ENCODE peak calls at places on chromosomes 7 and 10, in four cellular contexts. U is body of pancreas, S is astrocyte, Q is HepG2. Z is an unnamed sample.

GRCh38 chr7:51158742-51159441 is 157.7 kb downstream of the COBL start:
- DNase-seq in U (no peak), S (no peak), Q (no peak), Z (no peak)

GRCh38 chr7:9958461-9958860 is 1015.2 kb upstream of the PHF14 start:
- DNase-seq in U (no peak), S (no peak), Q (no peak), Z (no peak)

GRCh38 chr7:43164757-43165156 is 52.3 kb downstream of the HECW1 start:
- DNase-seq in U (peak; percentile 17), S (peak; percentile 98), Q (no peak), Z (no peak)

GRCh38 chr7:138701312-138701923 is at the start of gene SVOPL:
- DNase-seq in U (no peak), S (no peak), Q (no peak), Z (no peak)

GRCh38 chr10:5563237-5563961 is 38.6 kb downstream of the CALML3 start:
- DNase-seq in U (no peak), S (no peak), Q (no peak), Z (no peak)

GRCh38 chr10:1163204-1163660 is 107.0 kb downstream of the WDR37 start:
- DNase-seq in U (no peak), S (no peak), Q (no peak), Z (no peak)

GRCh38 chr7:75042299-75042698 is 31.3 kb downstream of the RCC1L start:
- DNase-seq in U (peak; percentile 10), S (no peak), Q (no peak), Z (no peak)

GRCh38 chr10:37762287-37762686 is 95.1 kb downstream of the ZNF248 start:
- DNase-seq in U (no peak), S (no peak), Q (peak; percentile 13), Z (no peak)

GRCh38 chr7:111312966-111313365 is 222.0 kb downstream of the LRRN3 start:
- DNase-seq in U (no peak), S (no peak), Q (peak; percentile 13), Z (no peak)

GRCh38 chr10:266974-267425 is 131.7 kb downstream of the ZMYND11 start:
- DNase-seq in U (peak; percentile 40), S (peak; percentile 38), Q (no peak), Z (no peak)

GRCh38 chr10:77571490-77571889 is 66.1 kb downstream of the KCNMA1 start:
- DNase-seq in U (no peak), S (no peak), Q (no peak), Z (no peak)

GRCh38 chr7:145216876-145217275 is 381.0 kb upstream of the TPK1 start:
- DNase-seq in U (no peak), S (no peak), Q (no peak), Z (no peak)

GRCh38 chr7:126535176-126535575 is 717.6 kb downstream of the GRM8 start:
- DNase-seq in U (no peak), S (no peak), Q (no peak), Z (no peak)

GRCh38 chr7:6590645-6591110 is 857 bp downstream of the INTS15 start:
- DNase-seq in U (no peak), S (no peak), Q (no peak), Z (no peak)

GRCh38 chr10:119344381-119344780 is 137.0 kb downstream of the GRK5 start:
- DNase-seq in U (no peak), S (no peak), Q (no peak), Z (no peak)

GRCh38 chr7:155810607-155811559 is 1.4 kb downstream of the SHH start:
- DNase-seq in U (no peak), S (no peak), Q (no peak), Z (no peak)

DNA sequence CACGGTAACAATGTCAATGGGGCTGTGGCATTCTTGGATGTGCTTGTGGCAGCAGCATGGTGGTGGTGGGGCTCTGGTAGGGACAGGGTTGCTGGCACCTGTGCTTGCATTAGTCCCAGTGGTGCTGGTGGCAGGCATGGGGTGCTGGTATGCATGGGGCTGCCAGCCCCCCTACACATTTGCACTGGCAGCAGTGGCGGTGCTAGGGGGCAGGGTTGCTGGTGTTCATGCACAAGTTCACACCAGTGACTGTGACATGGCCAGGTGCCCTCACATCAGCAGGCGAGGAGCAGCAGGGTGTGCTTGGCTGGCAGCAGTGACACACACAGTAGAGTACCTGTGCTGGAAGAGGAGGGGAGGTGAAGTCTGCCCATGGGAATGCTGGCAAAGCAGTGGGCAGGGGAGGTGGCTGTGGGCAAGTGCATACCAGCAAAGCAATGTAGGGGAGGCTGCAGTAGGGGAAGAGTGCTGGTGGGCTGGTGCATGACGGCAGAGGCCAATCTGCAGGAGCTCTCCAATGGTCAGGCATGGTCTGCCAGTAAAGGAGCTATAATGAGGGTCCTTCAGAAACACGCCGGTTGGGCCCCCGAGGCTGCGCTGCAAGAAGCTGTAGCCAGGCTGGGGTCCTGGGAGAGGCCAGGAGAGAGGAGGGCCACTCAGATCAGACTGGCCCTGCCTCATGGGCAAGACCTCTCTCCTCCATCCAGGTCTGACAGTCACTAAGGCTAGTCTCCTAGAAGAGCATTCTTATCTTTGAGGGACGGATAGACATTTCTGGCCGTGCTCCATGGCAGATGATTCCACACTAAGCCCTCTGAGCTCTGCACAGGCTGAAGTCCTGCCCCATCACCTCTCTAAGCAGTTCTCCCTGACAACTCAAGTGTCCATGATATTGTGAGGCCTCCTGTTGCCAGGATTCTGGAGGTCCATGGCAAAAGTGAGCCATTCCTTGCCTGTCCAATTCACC is 406.4 kb downstream of the SEMA3D start:
- DNase-seq in U (no peak), S (no peak), Q (no peak), Z (no peak)
- H3K27ac ChIP-seq in U (no peak overlapping the region), S (no peak overlapping the region), Q (no peak overlapping the region), Z (no peak overlapping the region)

GRCh38 chr10:71747808-71748523 is 25.4 kb downstream of the VSIR start:
- DNase-seq in U (peak; percentile 45), S (no peak), Q (no peak), Z (no peak)

GRCh38 chr10:71748671-71749191 is 24.6 kb downstream of the VSIR start:
- DNase-seq in U (peak; percentile 81), S (no peak), Q (no peak), Z (peak; percentile 68)

GRCh38 chr10:71745659-71746250 is 26.2 kb upstream of the C10orf105 start:
- DNase-seq in U (no peak), S (no peak), Q (no peak), Z (no peak)

GRCh38 chr10:71746344-71747037 is 26.8 kb downstream of the VSIR start:
- DNase-seq in U (peak; percentile 71), S (no peak), Q (peak; percentile 47), Z (peak; percentile 64)

DNA sequence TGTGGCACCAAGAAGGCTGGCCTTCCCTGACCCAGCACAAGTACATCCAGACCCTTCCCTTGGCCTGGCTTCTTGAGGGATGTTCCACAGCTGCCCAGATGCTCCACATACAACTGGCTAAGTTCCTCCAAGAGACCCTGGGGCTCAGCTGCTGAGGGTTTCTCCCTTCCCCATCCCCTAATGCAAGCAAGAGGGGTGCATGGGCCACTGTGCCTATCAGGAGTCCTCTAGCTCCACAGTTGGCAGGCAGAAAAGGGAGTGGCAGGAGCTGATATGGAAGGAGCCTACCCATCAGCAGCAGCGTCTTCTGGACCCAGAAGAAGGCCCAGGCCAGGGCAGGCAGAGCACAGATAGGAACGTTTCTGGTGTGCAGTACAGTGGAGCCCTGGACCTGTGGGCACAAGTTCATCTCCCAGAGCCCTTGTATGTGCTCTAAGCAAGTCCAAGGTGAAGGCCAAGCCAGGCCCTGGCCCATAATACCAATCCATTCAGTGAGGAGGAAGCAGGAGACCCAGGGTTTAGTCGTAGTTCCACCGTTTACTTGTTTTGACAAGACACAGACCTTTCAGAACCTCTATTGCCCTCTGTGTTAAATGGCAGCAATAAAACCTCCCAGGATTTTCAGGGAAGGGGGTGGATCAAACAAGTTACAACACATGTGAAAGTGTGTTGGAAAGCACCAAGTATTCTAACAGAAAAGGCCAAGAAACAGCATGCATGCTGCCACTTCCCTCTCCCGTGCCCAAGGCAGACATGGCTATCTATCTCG is 26.1 kb downstream of the VSIR start:
- DNase-seq in U (no peak), S (no peak), Q (no peak), Z (no peak)
- H3K27ac ChIP-seq in U (peak overlapping the region; percentile 52), S (no peak overlapping the region), Q (no peak overlapping the region), Z (peak overlapping the region; percentile 5)

GRCh38 chr10:114518401-114519305 is 114.4 kb upstream of the AFAP1L2 start:
- DNase-seq in U (no peak), S (no peak), Q (peak; percentile 66), Z (no peak)
- H3K27ac ChIP-seq in U (peak overlapping the region; percentile 53), S (no peak overlapping the region), Q (peak overlapping the region; percentile 55), Z (peak overlapping the region; percentile 84)

GRCh38 chr7:36653011-36653670 is 71.2 kb downstream of the AOAH start:
- DNase-seq in U (no peak), S (peak; percentile 78), Q (no peak), Z (no peak)

GRCh38 chr7:36651404-36651803 is 72.9 kb downstream of the AOAH start:
- DNase-seq in U (no peak), S (peak; percentile 67), Q (no peak), Z (no peak)

GRCh38 chr7:36650313-36650712 is 74.0 kb downstream of the AOAH start:
- DNase-seq in U (no peak), S (no peak), Q (no peak), Z (no peak)

GRCh38 chr7:36652431-36652830 is 71.9 kb downstream of the AOAH start:
- DNase-seq in U (no peak), S (no peak), Q (no peak), Z (no peak)

GRCh38 chr7:36650766-36651310 is 73.5 kb downstream of the AOAH start:
- DNase-seq in U (no peak), S (no peak), Q (no peak), Z (no peak)
- H3K27ac ChIP-seq in U (no peak overlapping the region), S (no peak overlapping the region), Q (no peak overlapping the region), Z (no peak overlapping the region)

DNA sequence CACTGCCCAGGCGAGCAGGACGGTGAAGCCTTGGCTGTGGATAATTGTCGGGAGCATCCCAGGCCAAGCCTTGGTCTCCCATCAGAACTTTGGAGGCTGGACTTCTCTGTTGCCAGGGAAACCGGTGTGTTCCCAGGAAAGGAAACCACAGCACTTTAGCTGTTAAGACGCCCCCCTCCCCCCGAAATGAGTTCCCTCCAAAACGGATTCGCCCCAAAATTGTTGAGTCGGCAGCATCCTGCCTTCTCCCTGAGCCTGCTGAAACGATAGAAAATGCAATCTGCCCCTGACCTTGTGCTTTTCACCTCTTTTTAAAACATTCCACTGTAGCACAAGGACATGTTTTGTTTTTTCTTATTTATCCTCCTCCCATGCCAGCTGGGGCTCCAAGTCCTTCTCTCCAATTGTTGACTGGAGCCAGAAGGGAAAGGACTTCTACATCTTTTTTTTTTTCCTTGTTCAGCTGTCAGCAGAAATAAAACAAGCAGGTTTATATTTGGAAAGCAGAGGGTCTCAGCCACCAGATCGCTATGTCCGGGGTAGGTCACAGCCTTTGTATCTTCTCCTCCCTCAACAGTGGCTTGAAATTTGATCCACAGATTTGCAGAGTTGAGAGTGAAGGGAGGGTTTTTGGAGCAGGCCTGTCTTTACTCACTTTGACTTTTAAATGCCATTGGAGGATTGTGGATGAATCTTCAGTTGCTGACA is 116.5 kb downstream of the ZMIZ1 start:
- DNase-seq in U (peak; percentile 30), S (no peak), Q (peak; percentile 85), Z (no peak)
- H3K27ac ChIP-seq in U (peak overlapping the region; percentile 77), S (peak overlapping the region; percentile 27), Q (peak overlapping the region; percentile 93), Z (peak overlapping the region; percentile 34)

GRCh38 chr10:58951087-58951486 is 225.4 kb upstream of the PHYHIPL start:
- DNase-seq in U (no peak), S (no peak), Q (peak; percentile 32), Z (no peak)
- H3K27ac ChIP-seq in U (no peak overlapping the region), S (no peak overlapping the region), Q (no peak overlapping the region), Z (no peak overlapping the region)

GRCh38 chr7:31458203-31458602 is 55.7 kb upstream of the ITPRID1 start:
- DNase-seq in U (no peak), S (no peak), Q (no peak), Z (no peak)

GRCh38 chr7:31455844-31456243 is 58.0 kb upstream of the ITPRID1 start:
- DNase-seq in U (no peak), S (no peak), Q (no peak), Z (no peak)
- H3K27ac ChIP-seq in U (no peak overlapping the region), S (no peak overlapping the region), Q (no peak overlapping the region), Z (no peak overlapping the region)

Z was measured in lung.